ENCODE peak calls at places on chromosomes 1 and 21, in six cellular contexts. X is breast epithelium, C is stomach, G is upper lobe of left lung, Q is DND-41, H is GM23338. M is an unnamed sample.
A peak's percentile ranks its signal among the peaks of the same experiment; 100 is the strongest.

GRCh38 chr1:215568287-215568692 is 1.2 kb downstream of the KCTD3 start:
- DNase-seq in X (peak; percentile 25), C (no peak), G (no peak), Q (no peak), H (no peak), M (no peak)

GRCh38 chr1:229230893-229231753 is 39.8 kb upstream of the RAB4A start:
- DNase-seq in X (peak; percentile 81), C (no peak), G (no peak), Q (no peak), H (peak; percentile 70), M (no peak)

GRCh38 chr1:67850611-67851075 is 17.4 kb upstream of the GNG12 start:
- DNase-seq in X (peak; percentile 67), C (peak; percentile 88), G (no peak), Q (no peak), H (no peak), M (peak; percentile 81)

GRCh38 chr1:229793488-229793887 is 167.4 kb downstream of the URB2 start:
- DNase-seq in X (no peak), C (no peak), G (no peak), Q (no peak), H (no peak), M (no peak)

GRCh38 chr1:206655471-206655882 is 20.1 kb downstream of the DYRK3 start:
- DNase-seq in X (no peak), C (peak; percentile 75), G (no peak), Q (no peak), H (no peak), M (no peak)

GRCh38 chr1:48930011-48930410 is 153.3 kb upstream of the BEND5 start:
- DNase-seq in X (no peak), C (no peak), G (no peak), Q (no peak), H (no peak), M (no peak)

GRCh38 chr1:110356379-110356778 is 17.2 kb downstream of the RBM15 start:
- DNase-seq in X (no peak), C (no peak), G (no peak), Q (no peak), H (no peak), M (no peak)

GRCh38 chr1:37656881-37657280 is 22.2 kb upstream of the RSPO1 start:
- DNase-seq in X (no peak), C (no peak), G (peak; percentile 27), Q (no peak), H (no peak), M (no peak)

GRCh38 chr1:209307836-209308235 is 275.7 kb upstream of the CAMK1G start:
- DNase-seq in X (no peak), C (no peak), G (no peak), Q (no peak), H (no peak), M (no peak)

GRCh38 chr1:114723915-114724314 is 7.3 kb upstream of the NRAS start:
- DNase-seq in X (no peak), C (no peak), G (no peak), Q (no peak), H (no peak), M (no peak)

GRCh38 chr21:42019101-42019605 is 9.0 kb upstream of the ZBTB21 start:
- DNase-seq in X (no peak), C (peak; percentile 60), G (no peak), Q (no peak), H (no peak), M (no peak)

GRCh38 chr21:32726742-32727477 is 903 bp downstream of the SYNJ1 start:
- DNase-seq in X (peak; percentile 20), C (no peak), G (no peak), Q (peak; percentile 33), H (peak; percentile 25), M (no peak)

GRCh38 chr1:164790081-164790480 is 231.1 kb downstream of the PBX1 start:
- DNase-seq in X (no peak), C (no peak), G (no peak), Q (no peak), H (no peak), M (no peak)

GRCh38 chr1:159829822-159830455 is 3.3 kb downstream of the SLAMF8 start:
- DNase-seq in X (no peak), C (no peak), G (peak; percentile 53), Q (no peak), H (no peak), M (no peak)

GRCh38 chr1:222087207-222087920 is 345.5 kb upstream of the DUSP10 start:
- DNase-seq in X (no peak), C (no peak), G (no peak), Q (no peak), H (no peak), M (no peak)

GRCh38 chr1:40945491-40945973 is 34.0 kb upstream of the CTPS1 start:
- DNase-seq in X (no peak), C (no peak), G (no peak), Q (no peak), H (no peak), M (no peak)

GRCh38 chr1:200263203-200263602 is 146.6 kb downstream of the ZNF281 start:
- DNase-seq in X (no peak), C (no peak), G (no peak), Q (no peak), H (no peak), M (no peak)

GRCh38 chr1:172704003-172704402 is 45.1 kb downstream of the FASLG start:
- DNase-seq in X (no peak), C (no peak), G (no peak), Q (peak; percentile 23), H (no peak), M (no peak)

GRCh38 chr1:24437631-24438396 is 22.2 kb downstream of the NIPAL3 start:
- DNase-seq in X (no peak), C (no peak), G (no peak), Q (no peak), H (peak; percentile 24), M (no peak)

GRCh38 chr1:15616704-15617172 is 520 bp upstream of the DDI2 start:
- DNase-seq in X (no peak), C (no peak), G (no peak), Q (no peak), H (peak; percentile 58), M (no peak)

GRCh38 chr1:100750002-100750885 is 30.7 kb downstream of the VCAM1 start:
- DNase-seq in X (no peak), C (no peak), G (no peak), Q (no peak), H (peak; percentile 41), M (no peak)

GRCh38 chr1:32753532-32754281 is 51.1 kb upstream of the SYNC start:
- DNase-seq in X (peak; percentile 80), C (peak; percentile 88), G (peak; percentile 93), Q (peak; percentile 63), H (peak; percentile 96), M (peak; percentile 88)

GRCh38 chr21:16081304-16081703 is 351.5 kb downstream of the USP25 start:
- DNase-seq in X (no peak), C (no peak), G (no peak), Q (no peak), H (no peak), M (no peak)

GRCh38 chr1:184972281-184973055 is 1.8 kb downstream of the NIBAN1 start:
- DNase-seq in X (no peak), C (no peak), G (no peak), Q (no peak), H (no peak), M (no peak)

GRCh38 chr1:244599937-244600350 is 53.0 kb upstream of the DESI2 start:
- DNase-seq in X (no peak), C (peak; percentile 37), G (no peak), Q (no peak), H (no peak), M (no peak)

DNA sequence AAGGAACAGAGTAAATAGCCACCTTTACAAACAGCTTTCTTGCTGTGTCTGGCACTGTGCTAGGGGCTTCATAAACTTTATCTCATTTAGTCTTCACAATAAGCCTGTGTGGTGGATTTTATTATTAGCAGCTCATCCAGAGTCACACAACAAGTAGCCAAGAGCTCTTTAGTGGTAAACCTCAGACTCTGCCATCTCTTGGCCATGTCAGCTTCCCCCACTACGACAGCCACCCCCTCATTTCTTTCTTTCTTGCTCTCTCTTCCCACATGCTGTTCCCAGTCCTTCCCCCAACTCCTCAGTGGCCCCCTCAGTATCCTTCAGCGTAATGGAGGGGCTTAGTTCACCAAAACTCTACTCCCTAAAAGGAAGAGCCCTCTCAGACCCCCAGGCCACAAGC is 1.2 kb upstream of the ZNF683 start:
- DNase-seq in X (no peak), C (no peak), G (no peak), Q (no peak), H (no peak), M (no peak)
- H3K27ac ChIP-seq in X (no peak overlapping the region), C (no peak overlapping the region), G (no peak overlapping the region), Q (no peak overlapping the region), H (no peak overlapping the region), M (no peak overlapping the region)

GRCh38 chr1:111476214-111476613 is 2.4 kb downstream of the C1orf162 start:
- DNase-seq in X (no peak), C (no peak), G (no peak), Q (no peak), H (no peak), M (no peak)

GRCh38 chr1:111474521-111474920 is 737 bp downstream of the C1orf162 start:
- DNase-seq in X (no peak), C (no peak), G (no peak), Q (no peak), H (no peak), M (no peak)

GRCh38 chr1:111474106-111474505 is 322 bp downstream of the C1orf162 start:
- DNase-seq in X (no peak), C (no peak), G (no peak), Q (no peak), H (no peak), M (no peak)

GRCh38 chr1:111475706-111476105 is 1.9 kb downstream of the C1orf162 start:
- DNase-seq in X (no peak), C (no peak), G (no peak), Q (no peak), H (no peak), M (no peak)

GRCh38 chr1:111476761-111477309 is 3.1 kb downstream of the C1orf162 start:
- DNase-seq in X (no peak), C (no peak), G (no peak), Q (peak; percentile 77), H (no peak), M (no peak)
- H3K4me1 ChIP-seq in X (no peaks in the 10 kb centered on the region), C (peaks cover 42% of the 10 kb centered on the region), G (peaks cover 10% of the 10 kb centered on the region), Q (peaks cover 31% of the 10 kb centered on the region), H (no peaks in the 10 kb centered on the region), M (peaks cover 12% of the 10 kb centered on the region)

DNA sequence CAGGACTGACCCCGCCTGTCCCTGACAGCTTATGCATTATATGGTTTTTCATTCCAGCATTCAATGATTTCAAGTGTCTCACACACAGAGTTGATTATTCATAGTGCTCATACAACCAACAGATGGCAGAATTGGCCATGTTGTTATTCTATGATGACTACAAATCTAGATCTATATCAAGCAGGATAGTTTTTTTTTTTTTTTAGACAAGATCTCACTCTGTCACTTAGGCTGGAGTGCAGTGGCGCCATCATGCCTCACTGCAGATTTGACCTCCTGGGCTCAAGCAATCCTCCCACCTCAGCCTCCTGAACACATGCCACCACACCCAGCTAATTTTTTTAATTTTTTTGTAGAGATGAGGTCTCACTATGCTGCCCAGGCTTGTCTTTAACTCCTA is 40.1 kb upstream of the LRRC8D start:
- DNase-seq in X (no peak), C (no peak), G (no peak), Q (no peak), H (peak; percentile 32), M (no peak)
- TF ChIP-seq CTCF in X (no peak), C (no peak), G (no peak), Q (peak; percentile 71), H (peak; percentile 26), M (no peak)

DNA sequence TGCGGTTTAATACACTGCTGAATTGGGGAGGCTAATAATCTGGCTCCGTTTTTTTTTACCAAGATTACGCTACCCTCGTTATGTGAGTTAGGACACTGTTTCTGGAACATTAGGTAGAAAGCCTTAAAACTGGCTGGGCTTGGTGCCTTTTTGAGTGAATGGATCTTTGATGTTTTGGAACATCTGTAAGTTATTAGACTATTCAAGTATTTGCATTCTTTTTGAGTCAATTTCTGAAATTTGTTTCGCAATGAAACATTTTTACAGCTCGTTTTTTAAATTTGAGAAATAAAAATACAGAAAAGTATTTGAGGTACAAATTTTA is 106.9 kb downstream of the LTN1 start:
- DNase-seq in X (no peak), C (no peak), G (no peak), Q (no peak), H (no peak), M (no peak)
- H3K27ac ChIP-seq in X (peak overlapping the region; percentile 93), C (peak overlapping the region; percentile 95), G (no peak overlapping the region), Q (peak overlapping the region; percentile 80), H (no peak overlapping the region), M (peak overlapping the region; percentile 97)

M was measured in upper lobe of right lung.